ENCODE peak calls at places on chromosomes 16 and 17, in six cellular contexts. U, J, Z, W, S and Q are unnamed samples.

GRCh38 chr16:23518435-23518891 is 8.2 kb upstream of the GGA2 start:
- DNase-seq in J (no peak), U (peak), S (no peak), Z (peak), W (no peak), Q (peak)

GRCh38 chr16:59213952-59214351 is 479.8 kb upstream of the GOT2 start:
- DNase-seq in Z (no peak), J (no peak), U (no peak), W (no peak), S (no peak), Q (no peak)

GRCh38 chr17:49290690-49291326 is 60.2 kb upstream of the PHOSPHO1 start:
- DNase-seq in W (peak), S (peak), J (peak), Z (peak), U (no peak), Q (peak)

GRCh38 chr17:14919049-14919545 is 346.0 kb downstream of the PMP22 start:
- DNase-seq in J (peak), U (no peak), Z (no peak), W (no peak), S (peak), Q (no peak)

GRCh38 chr16:88063201-88063773 is 112.1 kb downstream of the BANP start:
- DNase-seq in W (peak), U (no peak), J (no peak), Z (no peak), S (no peak), Q (no peak)

GRCh38 chr17:12627177-12627629 is 38.5 kb upstream of the MYOCD start:
- DNase-seq in W (no peak), J (no peak), S (no peak), U (no peak), Z (peak), Q (no peak)

GRCh38 chr17:72635034-72635654 is 457.3 kb downstream of the SLC39A11 start:
- DNase-seq in W (no peak), J (no peak), U (no peak), S (no peak), Z (peak), Q (no peak)

GRCh38 chr17:44070455-44071197 is at the start of gene G6PC3:
- DNase-seq in J (peak), S (peak), U (peak), W (peak), Z (peak), Q (peak)

GRCh38 chr17:44095647-44096496 is 25.3 kb downstream of the G6PC3 start:
- DNase-seq in J (peak), W (no peak), S (peak), Z (peak), U (no peak), Q (no peak)

GRCh38 chr16:63617047-63617989 is 1504.5 kb downstream of the CDH11 start:
- DNase-seq in U (no peak), S (peak), Z (no peak), W (no peak), J (no peak), Q (no peak)

GRCh38 chr17:1485748-1486376 is 6.6 kb downstream of the MYO1C start:
- DNase-seq in W (no peak), U (peak), Z (peak), S (peak), J (peak), Q (peak)

GRCh38 chr16:2777231-2777902 is at the start of gene ELOB:
- DNase-seq in W (peak), Z (peak), U (peak), J (peak), S (peak), Q (peak)

GRCh38 chr17:32320847-32321246 is 21.1 kb downstream of the C17orf75 start:
- DNase-seq in U (no peak), W (no peak), J (no peak), Z (no peak), S (no peak), Q (no peak)

GRCh38 chr16:51236583-51236982 is 85.5 kb upstream of the SALL1 start:
- DNase-seq in U (no peak), S (peak), W (no peak), J (no peak), Z (no peak), Q (no peak)

GRCh38 chr16:78321611-78322010 is 222.2 kb downstream of the WWOX start:
- DNase-seq in J (no peak), S (peak), Z (no peak), U (no peak), W (no peak), Q (no peak)

GRCh38 chr17:17913695-17914332 is 58.4 kb downstream of the TOM1L2 start:
- DNase-seq in Z (peak), W (peak), J (peak), U (peak), S (no peak), Q (peak)

GRCh38 chr17:30113213-30113612 is 3.4 kb upstream of the NSRP1 start:
- DNase-seq in W (no peak), S (no peak), U (peak), Z (peak), J (no peak), Q (no peak)

GRCh38 chr16:31397701-31398100 is 4.6 kb downstream of the ITGAD start:
- DNase-seq in Z (no peak), S (no peak), J (no peak), W (no peak), U (no peak), Q (no peak)

GRCh38 chr17:64005734-64006167 is 7.6 kb downstream of the PRR29 start:
- DNase-seq in Z (peak), W (no peak), J (no peak), U (no peak), S (no peak), Q (no peak)

GRCh38 chr17:27878776-27879562 is 14.2 kb downstream of the LYRM9 start:
- DNase-seq in S (no peak), Z (no peak), W (no peak), J (no peak), U (no peak), Q (no peak)

GRCh38 chr16:27402964-27403600 is 1.1 kb downstream of the IL21R start:
- DNase-seq in J (no peak), S (no peak), U (no peak), Z (no peak), W (no peak), Q (peak)

DNA sequence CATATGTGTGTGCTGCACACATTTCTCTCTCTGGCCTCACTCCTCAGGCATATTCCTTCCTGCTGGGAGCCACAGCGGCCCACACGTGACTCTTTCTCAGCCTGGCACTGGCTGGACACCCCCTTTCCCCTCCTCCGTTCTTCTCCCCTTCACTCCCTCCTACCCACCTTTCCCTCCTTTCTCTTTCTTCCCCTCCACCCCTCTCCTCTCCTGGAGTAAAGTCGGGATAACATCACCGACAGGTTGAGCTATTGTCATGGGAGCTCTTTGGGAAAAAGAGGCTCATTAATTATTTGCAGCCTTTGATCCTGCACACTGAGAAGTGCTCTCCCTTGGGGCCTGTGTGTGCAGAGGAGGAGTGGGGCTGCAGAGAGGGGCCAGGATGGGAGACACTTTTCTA is 126.4 kb upstream of the HSBP1 start:
- DNase-seq in Z (no peak), U (no peak), J (no peak), S (no peak), W (no peak), Q (no peak)
- H3K27ac ChIP-seq in Z (no peak), U (no peak), J (no peak), S (no peak), W (no peak), Q (no peak)

GRCh38 chr17:61574542-61575351 is 16.3 kb downstream of the NACA2 start:
- DNase-seq in S (peak), J (peak), U (no peak), Z (peak), W (peak), Q (peak)
- TF ChIP-seq EZH2phosphoT487 in S (no peak), J (no peak), U (no peak), Z (no peak), W (no peak), Q (no peak)

DNA sequence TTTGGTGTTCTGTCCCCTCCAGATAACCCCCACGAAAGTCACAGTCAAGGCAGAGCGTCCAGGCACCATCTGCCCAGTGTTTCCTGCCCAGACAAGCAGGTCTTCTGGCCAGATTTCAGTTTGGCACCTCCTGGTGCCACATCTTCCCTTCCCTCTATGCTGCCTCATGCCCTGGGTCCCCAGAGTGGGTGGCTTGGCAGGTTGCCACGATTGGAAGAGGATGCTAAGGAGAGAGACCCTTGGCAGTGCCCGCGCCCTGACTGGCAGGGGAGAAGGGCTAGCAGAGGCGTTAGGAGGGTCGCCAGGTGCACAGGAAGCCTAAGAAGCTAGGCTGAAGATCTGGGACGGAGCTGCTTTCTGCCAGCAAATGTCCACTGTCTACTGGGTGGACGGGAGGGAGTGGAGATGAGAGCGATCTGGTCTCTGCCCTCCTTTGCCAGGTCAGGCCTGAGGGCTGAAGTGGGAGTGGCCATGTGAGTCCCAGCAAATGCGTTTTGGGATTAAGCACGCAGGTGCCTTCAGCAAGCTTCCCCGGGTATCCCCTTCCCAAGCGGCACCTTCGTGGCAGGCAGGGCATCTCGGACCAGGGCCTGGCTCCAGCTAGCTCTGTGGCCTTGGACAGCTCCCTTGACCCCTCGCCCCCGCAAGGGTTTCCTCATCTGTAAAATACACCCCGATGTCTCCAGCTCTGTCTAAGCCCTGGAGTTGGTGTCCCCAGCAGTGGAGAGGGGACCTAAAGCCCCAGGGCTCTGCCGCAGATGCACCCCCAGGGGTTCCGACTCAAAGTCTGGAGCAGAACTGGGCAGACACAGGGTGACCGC is 13.4 kb upstream of the CD300A start:
- DNase-seq in Z (no peak), W (no peak), S (no peak), U (no peak), J (peak), Q (no peak)
- H3K27ac ChIP-seq in Z (no peak), W (no peak), S (no peak), U (no peak), J (no peak), Q (no peak)

GRCh38 chr16:82045471-82046178 is 10.6 kb downstream of the HSD17B2 start:
- DNase-seq in J (peak), Z (no peak), S (no peak), W (no peak), U (no peak), Q (no peak)
- TF ChIP-seq EZH2phosphoT487 in J (no peak), Z (no peak), S (no peak), W (no peak), U (no peak), Q (no peak)

GRCh38 chr17:10172241-10172741 is 26.1 kb downstream of the GAS7 start:
- DNase-seq in J (no peak), W (no peak), Z (no peak), U (no peak), S (no peak), Q (no peak)

GRCh38 chr17:10178789-10179075 is 19.7 kb downstream of the GAS7 start:
- DNase-seq in S (no peak), Z (no peak), W (no peak), U (no peak), J (no peak), Q (no peak)

GRCh38 chr17:10177921-10178788 is 20.3 kb downstream of the GAS7 start:
- DNase-seq in W (no peak), Z (no peak), U (no peak), J (peak), S (peak), Q (no peak)

GRCh38 chr17:10172778-10173177 is 25.6 kb downstream of the GAS7 start:
- DNase-seq in J (no peak), U (no peak), S (no peak), W (no peak), Z (no peak), Q (no peak)

GRCh38 chr17:10177131-10177920 is 21.1 kb downstream of the GAS7 start:
- DNase-seq in Z (no peak), S (no peak), W (no peak), U (no peak), J (peak), Q (no peak)
- H3K27ac ChIP-seq in Z (no peak), S (peak), W (no peak), U (no peak), J (no peak), Q (no peak)

GRCh38 chr17:37607637-37608368 is 1.4 kb downstream of the SYNRG start:
- DNase-seq in U (peak), W (no peak), J (peak), S (no peak), Z (no peak), Q (peak)
- TF ChIP-seq EZH2phosphoT487 in U (no peak), W (no peak), J (no peak), S (no peak), Z (no peak), Q (no peak)

GRCh38 chr16:57533618-57534336 is 2.6 kb downstream of the CCDC102A start:
- DNase-seq in Z (no peak), S (no peak), J (no peak), U (no peak), W (no peak), Q (no peak)
- H3K27ac ChIP-seq in Z (no peak), S (no peak), J (no peak), U (no peak), W (no peak), Q (no peak)

GRCh38 chr16:67027046-67027445 is 1.9 kb upstream of the CBFB start:
- DNase-seq in S (no peak), Z (no peak), W (no peak), U (no peak), J (no peak), Q (no peak)

GRCh38 chr16:67029249-67030096 is 524 bp downstream of the CBFB start:
- DNase-seq in Z (peak), U (peak), J (peak), S (peak), W (no peak), Q (peak)

GRCh38 chr16:67028167-67028554 is 788 bp upstream of the CBFB start:
- DNase-seq in J (no peak), S (no peak), Z (no peak), W (no peak), U (no peak), Q (no peak)

GRCh38 chr16:67028555-67029248 is at the start of gene CBFB:
- DNase-seq in S (peak), J (peak), Z (peak), W (peak), U (peak), Q (peak)

DNA sequence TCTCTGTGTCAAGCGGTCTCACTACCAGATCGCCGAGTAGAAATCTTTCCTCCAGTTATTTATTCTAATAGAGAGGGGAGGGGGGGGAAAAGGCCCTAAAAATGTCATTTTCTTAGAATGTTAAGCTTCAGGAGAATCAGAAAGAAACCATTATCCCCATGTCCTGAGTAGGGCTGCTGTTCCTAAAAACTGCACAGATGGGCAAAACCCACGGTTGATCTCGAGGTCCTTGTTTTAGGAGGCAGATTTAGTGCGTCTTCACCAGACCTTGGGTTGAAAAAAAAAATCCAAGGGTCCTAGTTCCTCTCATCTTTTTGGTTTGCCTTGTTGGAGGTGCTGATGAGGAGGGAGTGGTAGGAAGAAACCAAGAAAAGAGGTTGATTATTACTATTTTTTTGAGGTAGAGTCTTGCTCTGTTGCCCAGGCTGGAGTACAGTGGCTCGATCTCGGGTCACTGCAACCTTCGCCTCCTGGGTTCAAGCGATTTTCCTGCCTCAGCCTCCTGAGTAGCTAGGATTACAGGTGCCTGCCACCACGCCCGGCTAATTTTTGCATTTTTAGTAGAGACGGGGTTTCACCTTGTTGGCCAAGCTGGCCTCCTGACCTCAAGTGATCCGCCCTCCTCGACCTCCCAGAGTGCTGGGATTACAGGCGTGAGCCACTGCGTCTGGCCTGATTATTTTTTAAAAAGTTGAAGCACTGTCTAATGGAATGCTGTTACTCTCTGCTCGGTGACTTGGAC is 1.4 kb downstream of the CBFB start:
- DNase-seq in S (no peak), U (no peak), Z (no peak), J (no peak), W (no peak), Q (peak)
- TF ChIP-seq EZH2phosphoT487 in S (no peak), U (no peak), Z (no peak), J (no peak), W (no peak), Q (no peak)

GRCh38 chr16:74726736-74727135 is 26.1 kb upstream of the MLKL start:
- DNase-seq in S (peak), Z (peak), W (no peak), U (peak), J (no peak), Q (peak)
- H3K27ac ChIP-seq in S (no peak), Z (no peak), W (no peak), U (no peak), J (no peak), Q (no peak)